ENCODE peak calls at places on chromosomes 2 and 18, in five cellular contexts. M is fibroblast of gingiva; P is activated CD4-positive, alpha-beta memory T cell treated with anti-CD3 and anti-CD28 coated beads for 36 hours; B is HCEC 1CT; N is stimulated activated CD4-positive, alpha-beta T cell treated with anti-CD3 and anti-CD28 coated beads, Interleukin-2, amount 100 ng/mL, for 24 hours. C is an unnamed sample.

GRCh38 chr2:240245706-240246105 is 105.2 kb upstream of the OTOS start:
- DNase-seq in M (no peak), P (no peak), B (no peak), N (peak), C (no peak)

GRCh38 chr2:162058973-162059668 is 14.9 kb downstream of the DPP4 start:
- DNase-seq in M (no peak), P (peak), B (peak), N (peak), C (peak)

GRCh38 chr2:196183528-196184231 is 12.3 kb upstream of the STK17B start:
- DNase-seq in M (no peak), P (no peak), B (no peak), N (no peak), C (no peak)

GRCh38 chr2:70385966-70386595 is 84.2 kb upstream of the FAM136A start:
- DNase-seq in M (no peak), P (no peak), B (no peak), N (no peak), C (no peak)

GRCh38 chr2:127293386-127293757 is 572 bp downstream of the ERCC3 start:
- DNase-seq in M (no peak), P (peak), B (no peak), N (no peak), C (peak)

GRCh38 chr2:236051803-236052202 is 116.4 kb downstream of the GBX2 start:
- DNase-seq in M (no peak), P (no peak), B (no peak), N (no peak), C (no peak)

GRCh38 chr2:3620834-3621233 is 25.9 kb downstream of the COLEC11 start:
- DNase-seq in M (no peak), P (no peak), B (no peak), N (no peak), C (no peak)

GRCh38 chr2:6526093-6526824 is 339.4 kb downstream of the CMPK2 start:
- DNase-seq in M (no peak), P (no peak), B (no peak), N (no peak), C (no peak)

GRCh38 chr2:54687595-54688152 is 35.8 kb upstream of the EML6 start:
- DNase-seq in M (no peak), P (no peak), B (no peak), N (no peak), C (no peak)

GRCh38 chr2:134739879-134740301 is 21.1 kb upstream of the TMEM163 start:
- DNase-seq in M (no peak), P (no peak), B (peak), N (no peak), C (no peak)

GRCh38 chr2:152558174-152559091 is 158.8 kb downstream of the PRPF40A start:
- DNase-seq in M (peak), P (no peak), B (peak), N (no peak), C (no peak)

GRCh38 chr2:106953236-106953635 is 67.3 kb upstream of the ST6GAL2 start:
- DNase-seq in M (no peak), P (no peak), B (no peak), N (no peak), C (no peak)

GRCh38 chr18:57436965-57437333 is 1.8 kb downstream of the ONECUT2 start:
- DNase-seq in M (no peak), P (no peak), B (no peak), N (no peak), C (peak)

GRCh38 chr2:101387151-101387807 is at the start of gene CREG2:
- DNase-seq in M (peak), P (peak), B (peak), N (peak), C (peak)

GRCh38 chr18:3526421-3527354 is 76.7 kb downstream of the TGIF1 start:
- DNase-seq in M (peak), P (no peak), B (peak), N (no peak), C (no peak)

GRCh38 chr2:41409328-41409727 is 638.5 kb upstream of the PKDCC start:
- DNase-seq in M (no peak), P (no peak), B (no peak), N (no peak), C (no peak)

GRCh38 chr2:141280037-141280436 is 850.8 kb downstream of the LRP1B start:
- DNase-seq in M (peak), P (no peak), B (no peak), N (no peak), C (no peak)

GRCh38 chr18:12008842-12009580 is 27.7 kb downstream of the IMPA2 start:
- DNase-seq in M (no peak), P (no peak), B (no peak), N (no peak), C (no peak)

GRCh38 chr2:11026286-11026921 is 114.7 kb downstream of the KCNF1 start:
- DNase-seq in M (no peak), P (no peak), B (no peak), N (no peak), C (no peak)

GRCh38 chr2:234368861-234369261 is 128.0 kb downstream of the ARL4C start:
- DNase-seq in M (no peak), P (peak), B (peak), N (peak), C (peak)

GRCh38 chr2:105644174-105644980 is 100.3 kb upstream of the NCK2 start:
- DNase-seq in M (peak), P (no peak), B (no peak), N (no peak), C (no peak)

GRCh38 chr18:6370886-6371635 is 43.6 kb downstream of the L3MBTL4 start:
- DNase-seq in M (no peak), P (no peak), B (no peak), N (no peak), C (no peak)

GRCh38 chr18:60981651-60982050 is 351.6 kb upstream of the CDH20 start:
- DNase-seq in M (no peak), P (no peak), B (no peak), N (no peak), C (no peak)

GRCh38 chr2:65113816-65114215 is 16.1 kb downstream of the RAB1A start:
- DNase-seq in M (no peak), P (no peak), B (no peak), N (no peak), C (no peak)

GRCh38 chr18:43279015-43279758 is 1.9 kb upstream of the SYT4 start:
- DNase-seq in M (no peak), P (no peak), B (no peak), N (no peak), C (no peak)

GRCh38 chr2:234003972-234004617 is 46.4 kb upstream of the SPP2 start:
- DNase-seq in M (peak), P (peak), B (peak), N (no peak), C (peak)

GRCh38 chr18:48680871-48681270 is 142.0 kb downstream of the CTIF start:
- DNase-seq in M (no peak), P (no peak), B (no peak), N (no peak), C (no peak)

GRCh38 chr18:70158992-70159717 is 46.3 kb downstream of the RTTN start:
- DNase-seq in M (no peak), P (no peak), B (no peak), N (no peak), C (no peak)

GRCh38 chr2:236309669-236310029 is 45.4 kb upstream of the ASB18 start:
- DNase-seq in M (no peak), P (peak), B (no peak), N (no peak), C (no peak)

GRCh38 chr2:98298685-98299180 is 47.5 kb upstream of the CNGA3 start:
- DNase-seq in M (no peak), P (no peak), B (no peak), N (no peak), C (no peak)

GRCh38 chr2:215479536-215480240 is 43.8 kb upstream of the FN1 start:
- DNase-seq in M (no peak), P (no peak), B (no peak), N (no peak), C (no peak)

GRCh38 chr18:159037-159652 is 788 bp downstream of the USP14 start:
- DNase-seq in M (no peak), P (no peak), B (peak), N (no peak), C (peak)